ENCODE peak calls at places on chromosomes 1 and 21, in nine cellular contexts. One of them, this sample, is unnamed.

GRCh38 chr1:14880456-14881316 is 272.9 kb upstream of the TMEM51 start:
- DNase-seq in AG04450: no peak
- DNase-seq in IMR-90: peak; percentile 26
- DNase-seq in thoracic aorta: no peak
- DNase-seq in spleen: no peak
- DNase-seq in fibroblast of mammary gland: peak; percentile 75
- DNase-seq in left ventricle myocardium inferior: no peak
- DNase-seq in astrocyte of the cerebellum: peak; percentile 97
- DNase-seq in OCI-LY7: no peak
- DNase-seq in this sample: no peak

GRCh38 chr1:202579806-202580205 is 130.4 kb downstream of the SYT2 start:
- DNase-seq in AG04450: peak; percentile 92
- DNase-seq in IMR-90: peak; percentile 96
- DNase-seq in thoracic aorta: no peak
- DNase-seq in spleen: no peak
- DNase-seq in fibroblast of mammary gland: peak; percentile 95
- DNase-seq in left ventricle myocardium inferior: no peak
- DNase-seq in astrocyte of the cerebellum: peak; percentile 93
- DNase-seq in OCI-LY7: no peak
- DNase-seq in this sample: no peak

GRCh38 chr1:111241797-111242196 is 14.3 kb downstream of the CHI3L2 start:
- DNase-seq in AG04450: no peak
- DNase-seq in IMR-90: peak; percentile 4
- DNase-seq in thoracic aorta: no peak
- DNase-seq in spleen: no peak
- DNase-seq in fibroblast of mammary gland: no peak
- DNase-seq in left ventricle myocardium inferior: no peak
- DNase-seq in astrocyte of the cerebellum: no peak
- DNase-seq in OCI-LY7: no peak
- DNase-seq in this sample: no peak

GRCh38 chr1:44677201-44677520 is 2.6 kb downstream of the ARMH1 start:
- DNase-seq in AG04450: no peak
- DNase-seq in IMR-90: peak; percentile 53
- DNase-seq in thoracic aorta: no peak
- DNase-seq in spleen: no peak
- DNase-seq in fibroblast of mammary gland: peak; percentile 70
- DNase-seq in left ventricle myocardium inferior: no peak
- DNase-seq in astrocyte of the cerebellum: no peak
- DNase-seq in OCI-LY7: peak; percentile 66
- DNase-seq in this sample: peak; percentile 71

GRCh38 chr1:107557095-107557494 is 407.9 kb downstream of the VAV3 start:
- DNase-seq in AG04450: no peak
- DNase-seq in IMR-90: no peak
- DNase-seq in thoracic aorta: no peak
- DNase-seq in spleen: no peak
- DNase-seq in fibroblast of mammary gland: no peak
- DNase-seq in left ventricle myocardium inferior: no peak
- DNase-seq in astrocyte of the cerebellum: no peak
- DNase-seq in OCI-LY7: no peak
- DNase-seq in this sample: no peak

GRCh38 chr21:26849428-26850115 is 4.4 kb upstream of the ADAMTS1 start:
- DNase-seq in AG04450: no peak
- DNase-seq in IMR-90: peak; percentile 80
- DNase-seq in thoracic aorta: no peak
- DNase-seq in spleen: no peak
- DNase-seq in fibroblast of mammary gland: peak; percentile 80
- DNase-seq in left ventricle myocardium inferior: no peak
- DNase-seq in astrocyte of the cerebellum: peak; percentile 59
- DNase-seq in OCI-LY7: peak; percentile 61
- DNase-seq in this sample: peak; percentile 39

GRCh38 chr1:82931051-82931450 is 1067.9 kb downstream of the TTLL7 start:
- DNase-seq in AG04450: no peak
- DNase-seq in IMR-90: no peak
- DNase-seq in thoracic aorta: no peak
- DNase-seq in spleen: no peak
- DNase-seq in fibroblast of mammary gland: no peak
- DNase-seq in left ventricle myocardium inferior: no peak
- DNase-seq in astrocyte of the cerebellum: no peak
- DNase-seq in OCI-LY7: no peak
- DNase-seq in this sample: no peak

GRCh38 chr1:206612129-206612876 is at the start of gene EIF2D:
- DNase-seq in AG04450: peak; percentile 73
- DNase-seq in IMR-90: peak; percentile 87
- DNase-seq in thoracic aorta: peak; percentile 66
- DNase-seq in spleen: peak; percentile 99
- DNase-seq in fibroblast of mammary gland: peak; percentile 89
- DNase-seq in left ventricle myocardium inferior: peak; percentile 93
- DNase-seq in astrocyte of the cerebellum: peak; percentile 72
- DNase-seq in OCI-LY7: peak; percentile 96
- DNase-seq in this sample: peak; percentile 96

GRCh38 chr21:46151261-46151988 is 4.0 kb downstream of the FTCD start:
- DNase-seq in AG04450: no peak
- DNase-seq in IMR-90: no peak
- DNase-seq in thoracic aorta: no peak
- DNase-seq in spleen: peak; percentile 74
- DNase-seq in fibroblast of mammary gland: no peak
- DNase-seq in left ventricle myocardium inferior: no peak
- DNase-seq in astrocyte of the cerebellum: no peak
- DNase-seq in OCI-LY7: no peak
- DNase-seq in this sample: no peak

GRCh38 chr1:93346472-93346991 is 825 bp downstream of the DR1 start:
- DNase-seq in AG04450: no peak
- DNase-seq in IMR-90: peak; percentile 21
- DNase-seq in thoracic aorta: no peak
- DNase-seq in spleen: no peak
- DNase-seq in fibroblast of mammary gland: peak; percentile 38
- DNase-seq in left ventricle myocardium inferior: no peak
- DNase-seq in astrocyte of the cerebellum: no peak
- DNase-seq in OCI-LY7: peak; percentile 56
- DNase-seq in this sample: peak; percentile 47

GRCh38 chr1:46394108-46394871 is at the start of gene FAAH:
- DNase-seq in AG04450: no peak
- DNase-seq in IMR-90: no peak
- DNase-seq in thoracic aorta: no peak
- DNase-seq in spleen: peak; percentile 85
- DNase-seq in fibroblast of mammary gland: peak; percentile 38
- DNase-seq in left ventricle myocardium inferior: peak; percentile 68
- DNase-seq in astrocyte of the cerebellum: no peak
- DNase-seq in OCI-LY7: peak; percentile 68
- DNase-seq in this sample: no peak

GRCh38 chr1:112674440-112674985 is at the start of gene MOV10:
- DNase-seq in AG04450: peak; percentile 36
- DNase-seq in IMR-90: peak; percentile 67
- DNase-seq in thoracic aorta: no peak
- DNase-seq in spleen: peak; percentile 92
- DNase-seq in fibroblast of mammary gland: peak; percentile 65
- DNase-seq in left ventricle myocardium inferior: peak; percentile 81
- DNase-seq in astrocyte of the cerebellum: peak; percentile 38
- DNase-seq in OCI-LY7: peak; percentile 63
- DNase-seq in this sample: peak; percentile 82

GRCh38 chr1:25729774-25730173 is 70.2 kb upstream of the SELENON start:
- DNase-seq in AG04450: no peak
- DNase-seq in IMR-90: no peak
- DNase-seq in thoracic aorta: no peak
- DNase-seq in spleen: no peak
- DNase-seq in fibroblast of mammary gland: no peak
- DNase-seq in left ventricle myocardium inferior: no peak
- DNase-seq in astrocyte of the cerebellum: no peak
- DNase-seq in OCI-LY7: no peak
- DNase-seq in this sample: no peak

GRCh38 chr1:114274621-114275317 is 121.1 kb upstream of the SYT6 start:
- DNase-seq in AG04450: no peak
- DNase-seq in IMR-90: no peak
- DNase-seq in thoracic aorta: no peak
- DNase-seq in spleen: no peak
- DNase-seq in fibroblast of mammary gland: no peak
- DNase-seq in left ventricle myocardium inferior: no peak
- DNase-seq in astrocyte of the cerebellum: no peak
- DNase-seq in OCI-LY7: no peak
- DNase-seq in this sample: no peak

GRCh38 chr1:241849345-241849695 is 1.3 kb downstream of the EXO1 start:
- DNase-seq in AG04450: no peak
- DNase-seq in IMR-90: no peak
- DNase-seq in thoracic aorta: no peak
- DNase-seq in spleen: no peak
- DNase-seq in fibroblast of mammary gland: no peak
- DNase-seq in left ventricle myocardium inferior: no peak
- DNase-seq in astrocyte of the cerebellum: no peak
- DNase-seq in OCI-LY7: peak; percentile 55
- DNase-seq in this sample: peak; percentile 34

GRCh38 chr1:201562659-201563405 is 23.9 kb downstream of the NAV1 start:
- DNase-seq in AG04450: peak; percentile 69
- DNase-seq in IMR-90: peak; percentile 97
- DNase-seq in thoracic aorta: no peak
- DNase-seq in spleen: peak; percentile 7
- DNase-seq in fibroblast of mammary gland: peak; percentile 96
- DNase-seq in left ventricle myocardium inferior: no peak
- DNase-seq in astrocyte of the cerebellum: no peak
- DNase-seq in OCI-LY7: no peak
- DNase-seq in this sample: no peak

GRCh38 chr21:45857761-45858160 is 123.8 kb upstream of the COL6A1 start:
- DNase-seq in AG04450: no peak
- DNase-seq in IMR-90: no peak
- DNase-seq in thoracic aorta: no peak
- DNase-seq in spleen: peak; percentile 56
- DNase-seq in fibroblast of mammary gland: no peak
- DNase-seq in left ventricle myocardium inferior: no peak
- DNase-seq in astrocyte of the cerebellum: no peak
- DNase-seq in OCI-LY7: no peak
- DNase-seq in this sample: no peak

GRCh38 chr1:9294910-9295636 is 2.4 kb downstream of the SPSB1 start:
- DNase-seq in AG04450: no peak
- DNase-seq in IMR-90: peak; percentile 76
- DNase-seq in thoracic aorta: no peak
- DNase-seq in spleen: no peak
- DNase-seq in fibroblast of mammary gland: peak; percentile 79
- DNase-seq in left ventricle myocardium inferior: peak; percentile 47
- DNase-seq in astrocyte of the cerebellum: no peak
- DNase-seq in OCI-LY7: peak; percentile 53
- DNase-seq in this sample: peak; percentile 74

GRCh38 chr1:117644696-117645311 is 39.0 kb downstream of the TENT5C start:
- DNase-seq in AG04450: no peak
- DNase-seq in IMR-90: no peak
- DNase-seq in thoracic aorta: no peak
- DNase-seq in spleen: no peak
- DNase-seq in fibroblast of mammary gland: no peak
- DNase-seq in left ventricle myocardium inferior: no peak
- DNase-seq in astrocyte of the cerebellum: no peak
- DNase-seq in OCI-LY7: no peak
- DNase-seq in this sample: peak; percentile 68

DNA sequence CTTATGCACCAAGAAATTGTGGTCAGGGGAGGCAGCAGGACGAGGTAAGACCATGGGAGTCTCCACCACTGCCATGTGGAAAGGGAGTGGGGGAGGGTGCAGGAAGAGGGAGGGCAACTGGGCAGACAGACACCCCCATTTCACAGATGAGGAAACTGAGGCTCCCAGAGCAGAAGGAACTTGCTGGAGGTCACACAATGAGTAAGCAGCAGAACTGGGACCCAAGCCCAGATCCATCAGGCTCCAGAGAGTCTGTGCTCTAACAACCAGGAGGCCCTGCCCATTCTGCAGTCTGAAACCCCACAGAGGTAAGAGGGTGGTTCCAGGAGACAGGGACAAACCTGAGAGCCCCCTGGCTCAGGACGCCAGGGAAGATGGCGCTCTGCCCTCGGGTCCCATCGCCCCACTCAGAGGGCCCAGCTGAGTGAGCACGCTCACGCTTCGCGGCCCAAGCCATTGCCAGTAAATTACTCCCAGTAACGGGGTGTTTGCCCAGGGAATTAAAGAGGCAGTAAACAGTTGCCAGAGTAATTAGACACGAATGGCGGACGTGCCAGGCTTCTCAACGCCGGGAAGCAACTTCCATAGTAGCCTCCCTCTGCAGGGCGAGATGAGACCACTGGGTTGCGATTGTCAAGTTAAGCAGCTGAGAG is 59.2 kb downstream of the MATN1 start:
- DNase-seq in AG04450: no peak
- DNase-seq in IMR-90: no peak
- DNase-seq in thoracic aorta: no peak
- DNase-seq in spleen: peak; percentile 38
- DNase-seq in fibroblast of mammary gland: peak; percentile 21
- DNase-seq in left ventricle myocardium inferior: no peak
- DNase-seq in astrocyte of the cerebellum: no peak
- DNase-seq in OCI-LY7: no peak
- DNase-seq in this sample: no peak
- H3K4me3 ChIP-seq in AG04450: no peak overlapping the region
- H3K4me3 ChIP-seq in IMR-90: no peak overlapping the region
- H3K4me3 ChIP-seq in thoracic aorta: no peak overlapping the region
- H3K4me3 ChIP-seq in spleen: no peak overlapping the region
- H3K4me3 ChIP-seq in fibroblast of mammary gland: no peak overlapping the region
- H3K4me3 ChIP-seq in left ventricle myocardium inferior: no peak overlapping the region
- H3K4me3 ChIP-seq in astrocyte of the cerebellum: no peak overlapping the region
- H3K4me3 ChIP-seq in OCI-LY7: no peak overlapping the region
- H3K4me3 ChIP-seq in this sample: no peak overlapping the region

DNA sequence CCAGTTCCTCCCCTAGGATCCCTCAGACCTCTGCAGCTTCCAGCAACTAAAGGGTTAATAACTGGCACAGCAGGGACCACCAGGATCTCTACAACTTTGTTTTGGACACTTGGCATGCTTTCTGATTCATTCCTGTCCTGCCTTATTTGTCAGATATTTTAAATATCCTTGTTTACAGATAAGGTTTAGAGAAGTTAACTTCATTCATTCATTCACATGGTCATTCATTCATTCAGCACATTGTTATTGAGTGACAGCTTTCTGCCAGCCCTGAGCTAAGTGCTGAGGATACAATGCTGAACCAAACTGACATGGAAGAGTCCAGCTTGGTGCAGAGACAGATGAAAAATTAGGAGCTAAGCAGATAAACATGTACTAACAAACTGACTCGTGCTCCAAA is 8.8 kb upstream of the PHC2 start:
- DNase-seq in AG04450: no peak
- DNase-seq in IMR-90: no peak
- DNase-seq in thoracic aorta: no peak
- DNase-seq in spleen: no peak
- DNase-seq in fibroblast of mammary gland: no peak
- DNase-seq in left ventricle myocardium inferior: no peak
- DNase-seq in astrocyte of the cerebellum: no peak
- DNase-seq in OCI-LY7: no peak
- DNase-seq in this sample: no peak
- TF ChIP-seq CTCF in AG04450: no peak
- TF ChIP-seq CTCF in IMR-90: no peak
- TF ChIP-seq CTCF in thoracic aorta: no peak
- TF ChIP-seq CTCF in spleen: no peak
- TF ChIP-seq CTCF in fibroblast of mammary gland: no peak
- TF ChIP-seq CTCF in left ventricle myocardium inferior: no peak
- TF ChIP-seq CTCF in astrocyte of the cerebellum: no peak
- TF ChIP-seq CTCF in OCI-LY7: no peak
- TF ChIP-seq CTCF in this sample: no peak

GRCh38 chr1:51548986-51549619 is 30.0 kb upstream of the EPS15 start:
- DNase-seq in AG04450: no peak
- DNase-seq in IMR-90: no peak
- DNase-seq in thoracic aorta: no peak
- DNase-seq in spleen: no peak
- DNase-seq in fibroblast of mammary gland: peak; percentile 45
- DNase-seq in left ventricle myocardium inferior: no peak
- DNase-seq in astrocyte of the cerebellum: no peak
- DNase-seq in OCI-LY7: peak; percentile 11
- DNase-seq in this sample: peak; percentile 31
- H3K4me3 ChIP-seq in AG04450: no peak overlapping the region
- H3K4me3 ChIP-seq in IMR-90: no peak overlapping the region
- H3K4me3 ChIP-seq in thoracic aorta: no peak overlapping the region
- H3K4me3 ChIP-seq in spleen: no peak overlapping the region
- H3K4me3 ChIP-seq in fibroblast of mammary gland: no peak overlapping the region
- H3K4me3 ChIP-seq in left ventricle myocardium inferior: no peak overlapping the region
- H3K4me3 ChIP-seq in astrocyte of the cerebellum: no peak overlapping the region
- H3K4me3 ChIP-seq in OCI-LY7: no peak overlapping the region
- H3K4me3 ChIP-seq in this sample: no peak overlapping the region

GRCh38 chr1:21865943-21866628 is 54.0 kb downstream of the LDLRAD2 start:
- DNase-seq in AG04450: no peak
- DNase-seq in IMR-90: no peak
- DNase-seq in thoracic aorta: no peak
- DNase-seq in spleen: no peak
- DNase-seq in fibroblast of mammary gland: no peak
- DNase-seq in left ventricle myocardium inferior: no peak
- DNase-seq in astrocyte of the cerebellum: no peak
- DNase-seq in OCI-LY7: peak; percentile 88
- DNase-seq in this sample: peak; percentile 75
- TF ChIP-seq CTCF in AG04450: peak; percentile 14
- TF ChIP-seq CTCF in IMR-90: no peak
- TF ChIP-seq CTCF in thoracic aorta: no peak
- TF ChIP-seq CTCF in spleen: no peak
- TF ChIP-seq CTCF in fibroblast of mammary gland: no peak
- TF ChIP-seq CTCF in left ventricle myocardium inferior: no peak
- TF ChIP-seq CTCF in astrocyte of the cerebellum: peak; percentile 14
- TF ChIP-seq CTCF in OCI-LY7: no peak
- TF ChIP-seq CTCF in this sample: no peak

This sample was measured in GM12865.